ENCODE peak calls at places on chromosomes 5 and 9, in four cellular contexts. One of them, this sample, is unnamed.

GRCh38 chr5:175627739-175628138 is 30.1 kb upstream of the HRH2 start:
- DNase-seq in tibial artery: peak; percentile 49
- DNase-seq in HL-60: no peak
- DNase-seq in SJSA1: no peak
- DNase-seq in this sample: no peak

GRCh38 chr5:116229131-116229530 is 144.3 kb downstream of the COMMD10 start:
- DNase-seq in HL-60: no peak
- DNase-seq in tibial artery: no peak
- DNase-seq in SJSA1: no peak
- DNase-seq in this sample: no peak

GRCh38 chr9:35112257-35113020 is 3.2 kb downstream of the ATOSB start:
- DNase-seq in tibial artery: peak; percentile 80
- DNase-seq in SJSA1: no peak
- DNase-seq in HL-60: no peak
- DNase-seq in this sample: no peak

GRCh38 chr5:146877178-146877681 is 1.3 kb downstream of the PPP2R2B start:
- DNase-seq in SJSA1: no peak
- DNase-seq in tibial artery: no peak
- DNase-seq in HL-60: no peak
- DNase-seq in this sample: no peak

GRCh38 chr9:114820776-114821501 is 15.1 kb upstream of the TNFSF15 start:
- DNase-seq in SJSA1: no peak
- DNase-seq in HL-60: no peak
- DNase-seq in tibial artery: no peak
- DNase-seq in this sample: no peak

GRCh38 chr9:137402752-137403151 is 20.2 kb downstream of the EXD3 start:
- DNase-seq in SJSA1: no peak
- DNase-seq in tibial artery: no peak
- DNase-seq in HL-60: no peak
- DNase-seq in this sample: no peak

GRCh38 chr5:134833340-134834032 is 12.3 kb upstream of the C5orf24 start:
- DNase-seq in HL-60: no peak
- DNase-seq in tibial artery: no peak
- DNase-seq in SJSA1: no peak
- DNase-seq in this sample: no peak

GRCh38 chr5:154260224-154260859 is 69.8 kb downstream of the GALNT10 start:
- DNase-seq in HL-60: no peak
- DNase-seq in tibial artery: no peak
- DNase-seq in SJSA1: no peak
- DNase-seq in this sample: no peak

GRCh38 chr9:133054966-133055365 is 6.8 kb upstream of the CEL start:
- DNase-seq in HL-60: no peak
- DNase-seq in tibial artery: no peak
- DNase-seq in SJSA1: peak; percentile 68
- DNase-seq in this sample: no peak

GRCh38 chr5:1729641-1730486 is 69.8 kb downstream of the MRPL36 start:
- DNase-seq in tibial artery: peak; percentile 46
- DNase-seq in HL-60: no peak
- DNase-seq in SJSA1: peak; percentile 44
- DNase-seq in this sample: no peak

GRCh38 chr5:59152701-59153245 is 569.9 kb downstream of the RAB3C start:
- DNase-seq in SJSA1: no peak
- DNase-seq in tibial artery: no peak
- DNase-seq in HL-60: no peak
- DNase-seq in this sample: no peak

GRCh38 chr5:118561971-118562370 is 426.4 kb downstream of the DTWD2 start:
- DNase-seq in SJSA1: no peak
- DNase-seq in tibial artery: no peak
- DNase-seq in HL-60: no peak
- DNase-seq in this sample: no peak

GRCh38 chr5:32027717-32028321 is 146.3 kb downstream of the GOLPH3 start:
- DNase-seq in SJSA1: peak; percentile 48
- DNase-seq in HL-60: peak; percentile 85
- DNase-seq in tibial artery: peak; percentile 87
- DNase-seq in this sample: peak; percentile 42

GRCh38 chr9:212265-212664 is 2.4 kb upstream of the DOCK8 start:
- DNase-seq in SJSA1: no peak
- DNase-seq in tibial artery: no peak
- DNase-seq in HL-60: peak; percentile 61
- DNase-seq in this sample: no peak

GRCh38 chr9:114034663-114035062 is 43.4 kb downstream of the AMBP start:
- DNase-seq in SJSA1: peak; percentile 14
- DNase-seq in tibial artery: peak; percentile 69
- DNase-seq in HL-60: no peak
- DNase-seq in this sample: no peak

GRCh38 chr9:83154087-83154736 is 91.3 kb upstream of the RASEF start:
- DNase-seq in HL-60: no peak
- DNase-seq in tibial artery: no peak
- DNase-seq in SJSA1: no peak
- DNase-seq in this sample: no peak

GRCh38 chr5:1835431-1835830 is 34.2 kb downstream of the NDUFS6 start:
- DNase-seq in tibial artery: peak; percentile 51
- DNase-seq in SJSA1: no peak
- DNase-seq in HL-60: no peak
- DNase-seq in this sample: no peak

GRCh38 chr9:132156256-132156655 is 5.6 kb upstream of the NTNG2 start:
- DNase-seq in HL-60: no peak
- DNase-seq in SJSA1: no peak
- DNase-seq in tibial artery: no peak
- DNase-seq in this sample: no peak

GRCh38 chr5:119270955-119271757 is 84.7 kb upstream of the TNFAIP8 start:
- DNase-seq in HL-60: peak; percentile 64
- DNase-seq in SJSA1: no peak
- DNase-seq in tibial artery: no peak
- DNase-seq in this sample: no peak

GRCh38 chr9:81395301-81396054 is 293.9 kb downstream of the TLE1 start:
- DNase-seq in SJSA1: no peak
- DNase-seq in HL-60: no peak
- DNase-seq in tibial artery: no peak
- DNase-seq in this sample: no peak

GRCh38 chr5:79378510-79379186 is 135.3 kb downstream of the HOMER1 start:
- DNase-seq in SJSA1: no peak
- DNase-seq in tibial artery: no peak
- DNase-seq in HL-60: no peak
- DNase-seq in this sample: no peak

GRCh38 chr5:95973793-95974325 is 12.2 kb upstream of the ELL2 start:
- DNase-seq in tibial artery: no peak
- DNase-seq in HL-60: no peak
- DNase-seq in SJSA1: peak; percentile 57
- DNase-seq in this sample: no peak

GRCh38 chr5:10366310-10367297 is 13.1 kb downstream of the MARCHF6 start:
- DNase-seq in SJSA1: peak; percentile 83
- DNase-seq in tibial artery: no peak
- DNase-seq in HL-60: no peak
- DNase-seq in this sample: no peak

GRCh38 chr5:137122075-137122474 is 377.1 kb downstream of the SPOCK1 start:
- DNase-seq in HL-60: no peak
- DNase-seq in SJSA1: no peak
- DNase-seq in tibial artery: no peak
- DNase-seq in this sample: no peak

GRCh38 chr5:24226492-24226891 is 418.3 kb downstream of the CDH10 start:
- DNase-seq in SJSA1: no peak
- DNase-seq in tibial artery: no peak
- DNase-seq in HL-60: no peak
- DNase-seq in this sample: no peak

GRCh38 chr5:140628711-140629110 is 4.3 kb downstream of the CD14 start:
- DNase-seq in SJSA1: peak; percentile 23
- DNase-seq in tibial artery: no peak
- DNase-seq in HL-60: no peak
- DNase-seq in this sample: no peak

GRCh38 chr5:54718647-54719046 is 201.1 kb downstream of the SNX18 start:
- DNase-seq in tibial artery: peak; percentile 92
- DNase-seq in SJSA1: no peak
- DNase-seq in HL-60: no peak
- DNase-seq in this sample: no peak

GRCh38 chr9:99427252-99427651 is 205.2 kb downstream of the SEC61B start:
- DNase-seq in HL-60: no peak
- DNase-seq in SJSA1: no peak
- DNase-seq in tibial artery: no peak
- DNase-seq in this sample: no peak

GRCh38 chr9:134198771-134199170 is 34.4 kb upstream of the RNU6ATAC start:
- DNase-seq in HL-60: no peak
- DNase-seq in SJSA1: no peak
- DNase-seq in tibial artery: no peak
- DNase-seq in this sample: no peak

GRCh38 chr5:10441992-10442435 is 335 bp downstream of the ROPN1L start:
- DNase-seq in HL-60: no peak
- DNase-seq in SJSA1: no peak
- DNase-seq in tibial artery: no peak
- DNase-seq in this sample: no peak

GRCh38 chr9:108609227-108609894 is 246.4 kb downstream of the ACTL7B start:
- DNase-seq in SJSA1: no peak
- DNase-seq in HL-60: no peak
- DNase-seq in tibial artery: no peak
- DNase-seq in this sample: no peak

GRCh38 chr9:133140174-133140505 is 19.1 kb upstream of the RALGDS start:
- DNase-seq in HL-60: no peak
- DNase-seq in tibial artery: no peak
- DNase-seq in SJSA1: no peak
- DNase-seq in this sample: no peak

GRCh38 chr5:82622205-82622604 is 344.1 kb upstream of the RPS23 start:
- DNase-seq in tibial artery: no peak
- DNase-seq in SJSA1: no peak
- DNase-seq in HL-60: no peak
- DNase-seq in this sample: no peak

GRCh38 chr5:177371705-177372533 is 12.3 kb upstream of the SLC34A1 start:
- DNase-seq in tibial artery: no peak
- DNase-seq in HL-60: no peak
- DNase-seq in SJSA1: no peak
- DNase-seq in this sample: no peak

GRCh38 chr5:163339148-163339547 is 98.2 kb upstream of the CCNG1 start:
- DNase-seq in tibial artery: no peak
- DNase-seq in SJSA1: no peak
- DNase-seq in HL-60: no peak
- DNase-seq in this sample: no peak

GRCh38 chr5:163347671-163348070 is 89.7 kb upstream of the CCNG1 start:
- DNase-seq in SJSA1: peak; percentile 59
- DNase-seq in tibial artery: no peak
- DNase-seq in HL-60: peak; percentile 66
- DNase-seq in this sample: peak; percentile 75

DNA sequence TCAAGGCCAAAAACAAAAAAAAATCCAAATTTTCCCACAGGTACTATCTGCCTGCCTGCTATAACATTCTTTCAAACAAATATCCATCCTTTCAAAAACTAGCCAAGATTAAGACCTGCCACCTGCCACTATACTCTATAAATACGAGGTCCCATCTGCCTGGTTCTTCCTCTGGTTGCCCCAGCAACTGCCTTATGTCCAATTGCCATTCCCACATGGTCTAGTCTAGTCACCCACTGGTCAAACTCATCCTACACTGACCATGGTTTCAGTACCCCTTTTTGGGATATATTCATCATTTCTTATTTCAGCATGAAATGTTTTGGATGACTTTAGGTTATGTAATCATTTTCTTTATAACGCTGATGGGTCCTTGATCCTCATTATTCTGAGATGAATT is 95.1 kb upstream of the CCNG1 start:
- DNase-seq in tibial artery: no peak
- DNase-seq in SJSA1: no peak
- DNase-seq in HL-60: no peak
- DNase-seq in this sample: no peak
- H3K27ac ChIP-seq in tibial artery: no peak overlapping the region
- H3K27ac ChIP-seq in SJSA1: no peak overlapping the region
- H3K27ac ChIP-seq in HL-60: no peak overlapping the region
- H3K27ac ChIP-seq in this sample: no peak overlapping the region

GRCh38 chr9:33919276-33919897 is 102.4 kb downstream of the UBE2R2 start:
- DNase-seq in SJSA1: no peak
- DNase-seq in HL-60: no peak
- DNase-seq in tibial artery: no peak
- DNase-seq in this sample: no peak
- H3K27ac ChIP-seq in SJSA1: no peak overlapping the region
- H3K27ac ChIP-seq in HL-60: no peak overlapping the region
- H3K27ac ChIP-seq in tibial artery: no peak overlapping the region
- H3K27ac ChIP-seq in this sample: no peak overlapping the region

GRCh38 chr5:136061630-136062381 is 33.0 kb downstream of the TGFBI start:
- DNase-seq in tibial artery: no peak
- DNase-seq in SJSA1: no peak
- DNase-seq in HL-60: no peak
- DNase-seq in this sample: no peak
- H3K27ac ChIP-seq in tibial artery: peak overlapping the region; percentile 3
- H3K27ac ChIP-seq in SJSA1: no peak overlapping the region
- H3K27ac ChIP-seq in HL-60: no peak overlapping the region
- H3K27ac ChIP-seq in this sample: no peak overlapping the region

GRCh38 chr5:71891406-71891805 is 172.3 kb downstream of the CARTPT start:
- DNase-seq in HL-60: no peak
- DNase-seq in SJSA1: no peak
- DNase-seq in tibial artery: no peak
- DNase-seq in this sample: no peak
- H3K27ac ChIP-seq in HL-60: no peak overlapping the region
- H3K27ac ChIP-seq in SJSA1: no peak overlapping the region
- H3K27ac ChIP-seq in tibial artery: no peak overlapping the region
- H3K27ac ChIP-seq in this sample: no peak overlapping the region

DNA sequence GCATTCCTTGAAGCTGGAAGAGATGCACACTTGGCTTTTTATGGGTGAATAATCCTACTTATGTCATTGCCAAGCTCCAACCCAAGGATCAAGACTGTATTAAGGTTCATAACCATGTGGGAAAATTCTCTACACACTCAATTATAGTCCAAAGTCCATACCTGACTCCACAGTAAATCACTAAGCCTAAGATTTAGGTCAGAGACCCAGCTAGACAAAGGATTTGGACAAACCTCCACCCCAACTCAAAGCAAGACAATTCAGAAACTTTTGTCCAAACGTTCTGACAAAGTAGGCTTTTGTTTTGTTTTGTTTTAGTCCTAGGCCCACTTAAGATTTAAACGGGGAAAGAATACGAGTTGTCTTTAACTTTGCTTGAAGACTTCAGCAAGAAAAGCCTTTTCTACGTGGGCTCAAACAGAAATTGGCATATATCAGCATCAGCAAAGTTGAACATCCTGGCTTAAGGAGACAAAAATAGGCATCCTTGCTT is 1.7 kb downstream of the MEGF9 start:
- DNase-seq in tibial artery: no peak
- DNase-seq in HL-60: no peak
- DNase-seq in SJSA1: no peak
- DNase-seq in this sample: no peak
- H3K27ac ChIP-seq in tibial artery: peak overlapping the region; percentile 72
- H3K27ac ChIP-seq in HL-60: peak overlapping the region; percentile 68
- H3K27ac ChIP-seq in SJSA1: no peak overlapping the region
- H3K27ac ChIP-seq in this sample: peak overlapping the region; percentile 83

DNA sequence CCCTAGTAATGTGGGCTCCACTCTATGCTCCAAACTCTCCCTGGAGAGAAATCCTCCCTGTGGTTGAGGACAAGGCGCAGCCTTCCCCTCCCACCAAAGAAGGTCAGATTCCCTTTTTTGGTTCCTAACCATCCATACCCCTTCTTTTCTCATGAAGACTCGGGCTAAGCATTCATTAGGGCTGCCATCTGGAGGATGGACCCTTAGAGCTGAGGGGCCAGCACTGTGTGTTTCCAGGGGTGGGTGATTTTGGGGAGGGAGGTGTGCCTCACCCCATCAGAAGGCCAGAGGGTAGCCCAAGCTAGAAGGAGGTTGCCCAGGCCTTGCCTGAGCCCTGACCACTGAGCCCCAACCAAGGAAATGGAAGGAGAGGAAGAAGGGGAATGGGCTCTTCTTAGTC is 36.8 kb downstream of the TGFBI start:
- DNase-seq in SJSA1: no peak
- DNase-seq in tibial artery: no peak
- DNase-seq in HL-60: no peak
- DNase-seq in this sample: no peak
- H3K27ac ChIP-seq in SJSA1: no peak overlapping the region
- H3K27ac ChIP-seq in tibial artery: no peak overlapping the region
- H3K27ac ChIP-seq in HL-60: no peak overlapping the region
- H3K27ac ChIP-seq in this sample: no peak overlapping the region

GRCh38 chr5:157554180-157555030 is 21.2 kb downstream of the ADAM19 start:
- DNase-seq in HL-60: no peak
- DNase-seq in SJSA1: no peak
- DNase-seq in tibial artery: no peak
- DNase-seq in this sample: no peak
- H3K27ac ChIP-seq in HL-60: no peak overlapping the region
- H3K27ac ChIP-seq in SJSA1: no peak overlapping the region
- H3K27ac ChIP-seq in tibial artery: peak overlapping the region; percentile 42
- H3K27ac ChIP-seq in this sample: no peak overlapping the region